ENCODE peak calls at places on chromosome 12, in seven cellular contexts. W is GM12878, L is mesendoderm, D is endothelial cell of umbilical vein, Z is K562, N is GM23248, V is HCT116. Y is an unnamed sample.

GRCh38 chr12:95335948-95336347 is 118.3 kb downstream of the VEZT start:
- DNase-seq in N (no peak), D (no peak), V (no peak), L (no peak), W (no peak), Z (no peak), Y (no peak)

GRCh38 chr12:100187068-100187467 is 13.5 kb upstream of the ACTR6 start:
- DNase-seq in L (no peak), D (no peak), N (no peak), Z (no peak), W (no peak), V (no peak), Y (no peak)

GRCh38 chr12:84035766-84036165 is 876.8 kb downstream of the SLC6A15 start:
- DNase-seq in N (no peak), W (no peak), L (no peak), Z (no peak), D (no peak), V (no peak), Y (no peak)

GRCh38 chr12:26651566-26652188 is 181.3 kb downstream of the ITPR2 start:
- DNase-seq in V (peak; percentile 41), L (peak; percentile 88), W (peak; percentile 21), Z (peak; percentile 72), D (peak; percentile 75), N (peak; percentile 77), Y (peak; percentile 83)

GRCh38 chr12:69515394-69515793 is 45.2 kb downstream of the FRS2 start:
- DNase-seq in V (no peak), Z (no peak), D (no peak), N (no peak), L (no peak), W (no peak), Y (peak; percentile 44)

GRCh38 chr12:88448337-88448944 is 131.8 kb downstream of the KITLG start:
- DNase-seq in D (no peak), V (no peak), W (no peak), L (peak; percentile 21), N (no peak), Z (no peak), Y (no peak)

GRCh38 chr12:68750506-68750905 is 4.5 kb downstream of the SLC35E3 start:
- DNase-seq in N (no peak), W (no peak), Z (no peak), L (no peak), D (no peak), V (no peak), Y (no peak)

GRCh38 chr12:116346751-116347150 is 69.3 kb upstream of the MED13L start:
- DNase-seq in Z (peak; percentile 57), V (no peak), W (no peak), D (peak; percentile 88), N (peak; percentile 92), L (no peak), Y (peak; percentile 89)

GRCh38 chr12:121467638-121468403 is 67.9 kb downstream of the RNF34 start:
- DNase-seq in D (peak; percentile 18), V (no peak), Z (no peak), N (peak; percentile 48), W (no peak), L (peak; percentile 74), Y (peak; percentile 23)

GRCh38 chr12:106118-106561 is 39.6 kb downstream of the IQSEC3 start:
- DNase-seq in D (no peak), Z (peak; percentile 19), N (peak; percentile 7), L (peak; percentile 89), W (peak; percentile 68), V (peak; percentile 7), Y (no peak)

GRCh38 chr12:46933947-46934346 is 108.2 kb upstream of the SLC38A4 start:
- DNase-seq in L (peak; percentile 59), N (peak; percentile 78), Z (no peak), D (peak; percentile 71), V (no peak), W (no peak), Y (peak; percentile 54)

GRCh38 chr12:30614031-30614430 is 81.6 kb downstream of the IPO8 start:
- DNase-seq in W (no peak), L (no peak), D (no peak), Z (no peak), V (no peak), N (no peak), Y (no peak)

GRCh38 chr12:118187746-118188390 is 51.9 kb downstream of the PEBP1 start:
- DNase-seq in W (no peak), Z (no peak), D (no peak), L (no peak), V (no peak), N (no peak), Y (peak; percentile 18)

GRCh38 chr12:117052386-117053049 is 46.7 kb downstream of the TESC start:
- DNase-seq in L (no peak), W (no peak), V (no peak), Z (no peak), D (no peak), N (no peak), Y (no peak)

GRCh38 chr12:44812062-44812461 is 64.1 kb downstream of the NELL2 start:
- DNase-seq in N (no peak), V (peak; percentile 13), D (no peak), W (no peak), L (peak; percentile 53), Z (no peak), Y (no peak)

GRCh38 chr12:9032202-9032964 is 43.0 kb downstream of the KLRG1 start:
- DNase-seq in W (no peak), D (no peak), Z (no peak), V (no peak), L (no peak), N (no peak), Y (no peak)

GRCh38 chr12:56469007-56469930 is 891 bp downstream of the SPRYD4 start:
- DNase-seq in N (peak; percentile 35), D (no peak), L (no peak), V (no peak), Z (peak; percentile 60), W (no peak), Y (no peak)

GRCh38 chr12:88960213-88960878 is 380.1 kb upstream of the KITLG start:
- DNase-seq in D (peak; percentile 84), W (no peak), N (peak; percentile 43), Z (no peak), L (no peak), V (peak; percentile 91), Y (peak; percentile 26)

GRCh38 chr12:122080149-122081107 is 1.9 kb downstream of the MLXIP start:
- DNase-seq in W (no peak), Z (no peak), D (peak; percentile 91), L (peak; percentile 60), N (peak; percentile 86), V (no peak), Y (peak; percentile 87)

GRCh38 chr12:126966498-126966897 is 1300.5 kb upstream of the TMEM132C start:
- DNase-seq in W (no peak), Z (no peak), L (no peak), D (no peak), V (no peak), N (no peak), Y (no peak)

GRCh38 chr12:83954071-83954789 is 958.4 kb downstream of the SLC6A15 start:
- DNase-seq in W (no peak), V (no peak), L (no peak), Z (no peak), D (no peak), N (no peak), Y (no peak)

GRCh38 chr12:53459097-53459496 is 7.2 kb downstream of the PCBP2 start:
- DNase-seq in W (no peak), N (no peak), Z (no peak), L (no peak), D (no peak), V (no peak), Y (no peak)

GRCh38 chr12:53463802-53464375 is 12.0 kb downstream of the PCBP2 start:
- DNase-seq in W (no peak), D (no peak), L (no peak), Z (no peak), N (no peak), V (no peak), Y (no peak)

GRCh38 chr12:53461591-53461990 is 9.7 kb downstream of the PCBP2 start:
- DNase-seq in D (no peak), N (no peak), V (no peak), W (no peak), Z (no peak), L (no peak), Y (no peak)

GRCh38 chr12:53462935-53463334 is 11.0 kb downstream of the PCBP2 start:
- DNase-seq in N (no peak), W (no peak), D (no peak), L (no peak), Z (no peak), V (no peak), Y (no peak)

DNA sequence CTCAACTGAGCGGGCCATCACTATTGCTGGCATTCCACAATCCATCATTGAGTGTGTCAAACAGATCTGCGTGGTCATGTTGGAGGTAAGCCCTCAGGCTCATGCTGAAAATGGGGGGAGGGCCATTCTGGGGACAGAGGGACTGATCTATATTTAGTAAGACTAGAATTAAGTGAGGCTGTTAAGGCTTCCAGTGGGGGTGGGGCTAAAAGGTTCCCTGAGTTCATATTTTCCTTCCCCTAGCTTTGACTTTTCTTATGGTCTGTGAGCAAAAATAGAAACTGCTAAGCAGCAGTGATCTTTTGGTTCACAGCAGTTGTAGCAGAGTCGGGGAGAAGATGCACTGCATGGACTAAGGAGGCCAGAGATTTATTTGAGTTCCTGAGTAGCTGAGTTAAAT is 9.2 kb downstream of the PCBP2 start:
- DNase-seq in W (no peak), Z (no peak), D (no peak), L (no peak), V (no peak), N (no peak), Y (no peak)
- H3K4me2 ChIP-seq in W (peak overlapping the region; percentile 9), Z (no peak overlapping the region), D (no peak overlapping the region), L (no peak overlapping the region), V (no peak overlapping the region), N (no peak overlapping the region), Y (no peak overlapping the region)

GRCh38 chr12:57833672-57834071 is 12.9 kb downstream of the CTDSP2 start:
- DNase-seq in Z (no peak), D (no peak), V (no peak), W (no peak), L (no peak), N (no peak), Y (no peak)
- H3K4me2 ChIP-seq in Z (no peak overlapping the region), D (no peak overlapping the region), V (no peak overlapping the region), W (no peak overlapping the region), L (no peak overlapping the region), N (peak overlapping the region; percentile 73), Y (peak overlapping the region; percentile 52)

GRCh38 chr12:110010853-110011835 is 11.9 kb downstream of the ANKRD13A start:
- DNase-seq in Z (no peak), N (no peak), W (peak; percentile 62), L (no peak), D (no peak), V (no peak), Y (no peak)
- H3K4me2 ChIP-seq in Z (no peak overlapping the region), N (no peak overlapping the region), W (peak overlapping the region; percentile 91), L (no peak overlapping the region), D (no peak overlapping the region), V (no peak overlapping the region), Y (no peak overlapping the region)

DNA sequence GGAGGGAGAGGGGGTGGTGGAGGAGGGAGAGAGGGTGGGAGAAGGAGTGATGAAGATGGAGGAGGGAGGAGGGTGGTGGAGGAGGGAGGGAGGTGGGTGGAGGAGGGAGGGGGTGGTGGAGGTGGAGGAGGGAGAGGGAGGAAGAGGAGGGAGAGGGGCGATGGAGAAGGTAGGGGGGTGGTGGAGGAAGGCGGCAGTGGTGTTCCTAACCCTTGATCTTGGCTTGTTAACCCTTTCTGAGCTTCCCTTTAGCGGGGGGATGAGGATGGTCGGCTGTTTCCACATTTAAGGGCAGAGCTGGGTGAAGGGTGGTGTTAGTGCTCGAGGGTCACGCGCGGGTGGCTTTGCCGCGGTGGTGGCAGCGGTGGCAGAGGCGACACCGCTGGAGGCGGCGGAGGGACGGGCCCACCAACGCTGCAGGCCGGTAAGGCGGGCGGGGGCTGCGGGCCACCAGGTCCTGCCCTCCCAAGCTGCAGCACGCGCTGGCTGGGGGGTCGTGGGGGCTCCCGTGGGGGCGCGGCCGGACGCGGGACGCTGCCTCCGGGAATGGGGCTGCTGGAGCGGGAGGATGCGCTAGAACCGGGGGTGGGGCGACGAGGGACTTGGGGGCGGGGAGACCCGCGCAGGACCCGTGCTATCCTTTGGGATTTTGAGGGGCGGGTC is 156.3 kb downstream of the PTPN11 start:
- DNase-seq in D (no peak), V (no peak), W (no peak), L (no peak), Z (no peak), N (no peak), Y (no peak)
- H3K4me2 ChIP-seq in D (no peak overlapping the region), V (no peak overlapping the region), W (no peak overlapping the region), L (peak overlapping the region; percentile 42), Z (no peak overlapping the region), N (no peak overlapping the region), Y (no peak overlapping the region)

Y was measured in fibroblast of lung.